ENCODE peak calls at places on chromosomes 2 and 18, in four cellular contexts. One of them, this sample, is unnamed.

GRCh38 chr2:112869258-112869842 is 32.8 kb upstream of the IL1B start:
- DNase-seq in putamen: no peak
- DNase-seq in A549: peak; percentile 70
- DNase-seq in central memory CD4-positive, alpha-beta T cell: peak; percentile 9
- DNase-seq in this sample: no peak

GRCh38 chr18:64318547-64318946 is 169.7 kb upstream of the LINC00305 start:
- DNase-seq in putamen: no peak
- DNase-seq in A549: no peak
- DNase-seq in central memory CD4-positive, alpha-beta T cell: no peak
- DNase-seq in this sample: no peak

GRCh38 chr2:177119099-177119498 is 93.5 kb upstream of the HNRNPA3 start:
- DNase-seq in putamen: no peak
- DNase-seq in A549: no peak
- DNase-seq in central memory CD4-positive, alpha-beta T cell: no peak
- DNase-seq in this sample: no peak

GRCh38 chr2:135055182-135055786 is 3.2 kb downstream of the RAB3GAP1 start:
- DNase-seq in putamen: no peak
- DNase-seq in A549: peak; percentile 9
- DNase-seq in central memory CD4-positive, alpha-beta T cell: no peak
- DNase-seq in this sample: no peak

GRCh38 chr2:189685540-189686229 is 11.2 kb downstream of the ANKAR start:
- DNase-seq in putamen: no peak
- DNase-seq in A549: no peak
- DNase-seq in central memory CD4-positive, alpha-beta T cell: no peak
- DNase-seq in this sample: no peak

GRCh38 chr2:216565946-216566345 is 67.3 kb upstream of the IGFBP2 start:
- DNase-seq in putamen: no peak
- DNase-seq in A549: no peak
- DNase-seq in central memory CD4-positive, alpha-beta T cell: no peak
- DNase-seq in this sample: no peak

GRCh38 chr2:25885933-25886332 is 7.6 kb upstream of the ASXL2 start:
- DNase-seq in putamen: no peak
- DNase-seq in A549: peak; percentile 78
- DNase-seq in central memory CD4-positive, alpha-beta T cell: no peak
- DNase-seq in this sample: no peak

GRCh38 chr18:79478484-79479113 is 82.9 kb downstream of the NFATC1 start:
- DNase-seq in putamen: no peak
- DNase-seq in A549: no peak
- DNase-seq in central memory CD4-positive, alpha-beta T cell: no peak
- DNase-seq in this sample: no peak

GRCh38 chr2:21330786-21331391 is 207.1 kb downstream of the TDRD15 start:
- DNase-seq in putamen: no peak
- DNase-seq in A549: no peak
- DNase-seq in central memory CD4-positive, alpha-beta T cell: no peak
- DNase-seq in this sample: no peak

GRCh38 chr2:236858661-236859060 is 227.0 kb upstream of the COPS8 start:
- DNase-seq in putamen: no peak
- DNase-seq in A549: no peak
- DNase-seq in central memory CD4-positive, alpha-beta T cell: no peak
- DNase-seq in this sample: no peak

GRCh38 chr2:160581035-160581434 is 87.4 kb upstream of the RBMS1 start:
- DNase-seq in putamen: no peak
- DNase-seq in A549: no peak
- DNase-seq in central memory CD4-positive, alpha-beta T cell: no peak
- DNase-seq in this sample: no peak

GRCh38 chr2:113103958-113104627 is 23.3 kb upstream of the IL1RN start:
- DNase-seq in putamen: peak; percentile 43
- DNase-seq in A549: no peak
- DNase-seq in central memory CD4-positive, alpha-beta T cell: no peak
- DNase-seq in this sample: no peak

This sample was measured in naive thymus-derived CD4-positive, alpha-beta T cell.